ENCODE peak calls at places on chromosome 2, in eight cellular contexts. X is NCI-H1092 treated with DMSO at 0.1 percent for 48 hours; V is stimulated activated CD4-positive, alpha-beta T cell treated with anti-CD3 and anti-CD28 coated beads, Interleukin-4, amount 100 ng/mL, for 24 hours; A is transverse colon; D is NCI-H510A treated with DMSO at 0.1 percent for 48 hours; Z is HT1080; Y is heart left ventricle; L is HT-29. M is an unnamed sample.

GRCh38 chr2:133504566-133505505 is 63.4 kb downstream of the NCKAP5 start:
- DNase-seq in X (no peak), V (no peak), A (peak), D (no peak), Z (peak), Y (peak), L (no peak), M (no peak)

GRCh38 chr2:43798300-43798699 is 24.5 kb downstream of the DYNC2LI1 start:
- DNase-seq in X (no peak), V (no peak), A (no peak), D (no peak), Z (no peak), Y (no peak), L (no peak), M (no peak)

GRCh38 chr2:159605441-159606178 is 10.7 kb downstream of the BAZ2B start:
- DNase-seq in X (no peak), V (no peak), A (no peak), D (no peak), Z (no peak), Y (no peak), L (no peak), M (no peak)

GRCh38 chr2:30886101-30886500 is 78.9 kb upstream of the CAPN13 start:
- DNase-seq in X (no peak), V (no peak), A (no peak), D (no peak), Z (peak), Y (no peak), L (no peak), M (no peak)

GRCh38 chr2:127448526-127448925 is 30.3 kb downstream of the PROC start:
- DNase-seq in X (no peak), V (no peak), A (no peak), D (no peak), Z (no peak), Y (no peak), L (no peak), M (no peak)

GRCh38 chr2:16664052-16664731 is 1.4 kb downstream of the CYRIA start:
- DNase-seq in X (peak), V (no peak), A (peak), D (peak), Z (peak), Y (no peak), L (no peak), M (no peak)

GRCh38 chr2:208441951-208442350 is 35.4 kb downstream of the PTH2R start:
- DNase-seq in X (no peak), V (no peak), A (no peak), D (no peak), Z (no peak), Y (no peak), L (no peak), M (no peak)

GRCh38 chr2:20526666-20527065 is 79.8 kb downstream of the RHOB start:
- DNase-seq in X (peak), V (no peak), A (no peak), D (no peak), Z (no peak), Y (peak), L (peak), M (no peak)

GRCh38 chr2:154704991-154705390 is 6.5 kb downstream of the KCNJ3 start:
- DNase-seq in X (no peak), V (no peak), A (no peak), D (no peak), Z (no peak), Y (no peak), L (no peak), M (no peak)

GRCh38 chr2:133303150-133303549 is 265.1 kb downstream of the NCKAP5 start:
- DNase-seq in X (no peak), V (no peak), A (no peak), D (no peak), Z (no peak), Y (no peak), L (no peak), M (no peak)